ENCODE peak calls at places on chromosomes 12 and 14, in four cellular contexts. One of them, this sample, is unnamed.
A peak's percentile ranks its signal among the peaks of the same experiment; 100 is the strongest.

GRCh38 chr14:58978336-58978735 is 210.1 kb upstream of the DAAM1 start:
- DNase-seq in GM12878: no peak
- DNase-seq in HepG2: no peak
- DNase-seq in H1: no peak
- DNase-seq in this sample: no peak

GRCh38 chr12:88729196-88729595 is 148.9 kb upstream of the KITLG start:
- DNase-seq in GM12878: no peak
- DNase-seq in HepG2: no peak
- DNase-seq in H1: no peak
- DNase-seq in this sample: no peak

GRCh38 chr12:5076761-5077160 is 33.1 kb downstream of the KCNA5 start:
- DNase-seq in GM12878: no peak
- DNase-seq in HepG2: no peak
- DNase-seq in H1: no peak
- DNase-seq in this sample: no peak

GRCh38 chr12:116558280-116559079 is 701 bp upstream of the MAP1LC3B2 start:
- DNase-seq in GM12878: no peak
- DNase-seq in HepG2: no peak
- DNase-seq in H1: no peak
- DNase-seq in this sample: no peak

GRCh38 chr14:54566152-54566409 is 847 bp upstream of the SAMD4A start:
- DNase-seq in GM12878: no peak
- DNase-seq in HepG2: no peak
- DNase-seq in H1: no peak
- DNase-seq in this sample: no peak

GRCh38 chr14:34837801-34838322 is 37.3 kb downstream of the BAZ1A start:
- DNase-seq in GM12878: no peak
- DNase-seq in HepG2: peak; percentile 99
- DNase-seq in H1: no peak
- DNase-seq in this sample: no peak

GRCh38 chr14:94129758-94130414 is 482 bp upstream of the IFI27L2 start:
- DNase-seq in GM12878: no peak
- DNase-seq in HepG2: no peak
- DNase-seq in H1: no peak
- DNase-seq in this sample: no peak

GRCh38 chr12:20798561-20798960 is 11.9 kb upstream of the SLCO1B3 start:
- DNase-seq in GM12878: no peak
- DNase-seq in HepG2: peak; percentile 46
- DNase-seq in H1: no peak
- DNase-seq in this sample: no peak

GRCh38 chr12:122851820-122852219 is 16.6 kb downstream of the HIP1R start:
- DNase-seq in GM12878: no peak
- DNase-seq in HepG2: no peak
- DNase-seq in H1: no peak
- DNase-seq in this sample: no peak

GRCh38 chr14:61648377-61648776 is 46.9 kb upstream of the HIF1A start:
- DNase-seq in GM12878: no peak
- DNase-seq in HepG2: no peak
- DNase-seq in H1: no peak
- DNase-seq in this sample: no peak

GRCh38 chr14:52369305-52369781 is 55.2 kb downstream of the PTGER2 start:
- DNase-seq in GM12878: no peak
- DNase-seq in HepG2: no peak
- DNase-seq in H1: no peak
- DNase-seq in this sample: no peak

GRCh38 chr12:442235-442884 is 17.4 kb upstream of the B4GALNT3 start:
- DNase-seq in GM12878: no peak
- DNase-seq in HepG2: peak; percentile 36
- DNase-seq in H1: no peak
- DNase-seq in this sample: peak; percentile 69

DNA sequence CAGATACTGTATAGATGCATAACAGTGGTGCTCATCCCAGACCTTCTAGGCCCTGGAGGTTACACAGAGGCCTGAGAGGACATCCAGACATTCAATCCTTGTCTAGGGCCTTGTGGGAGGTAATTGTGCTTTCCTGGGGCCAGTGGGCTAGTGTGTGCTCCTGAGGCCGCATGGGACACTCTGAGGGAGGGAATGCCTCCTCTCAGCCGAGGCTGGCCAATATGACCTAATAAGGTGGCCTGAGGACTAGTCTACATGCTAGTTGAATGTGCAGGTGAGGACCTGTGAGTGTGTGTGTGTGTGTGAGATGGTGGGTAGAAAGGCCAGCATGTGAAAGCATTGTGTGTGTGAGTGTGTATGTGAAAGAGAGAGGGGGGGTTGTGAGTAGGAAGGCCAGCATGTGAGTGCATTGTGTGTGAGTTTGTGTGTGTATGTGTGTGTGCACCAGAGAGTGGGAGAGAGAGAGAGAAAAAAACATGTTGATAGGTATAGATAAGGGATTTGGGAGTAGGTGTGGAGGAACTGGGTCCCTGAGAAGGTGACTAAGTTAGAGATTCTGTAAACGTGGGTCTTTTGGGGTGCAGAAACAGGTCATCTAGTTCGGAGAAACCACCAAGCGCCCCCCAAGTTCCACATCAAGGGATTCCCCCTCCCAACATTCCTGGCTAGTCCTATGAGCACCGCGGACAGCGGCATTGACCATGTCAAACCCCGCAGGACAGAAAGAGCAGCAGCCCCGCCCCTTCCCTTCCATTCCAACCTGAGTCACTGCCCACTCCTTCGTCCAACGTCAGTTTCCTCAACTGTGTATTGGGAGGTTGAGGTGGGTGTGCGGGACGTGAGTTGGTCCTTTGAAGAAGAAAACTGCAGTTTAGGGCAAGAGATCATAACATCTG is 9.7 kb upstream of the KRT81 start:
- DNase-seq in GM12878: no peak
- DNase-seq in HepG2: no peak
- DNase-seq in H1: no peak
- DNase-seq in this sample: peak; percentile 52
- TF ChIP-seq USF2 in GM12878: no peak
- TF ChIP-seq USF2 in HepG2: no peak
- TF ChIP-seq USF2 in H1: no peak
- TF ChIP-seq USF2 in this sample: no peak

DNA sequence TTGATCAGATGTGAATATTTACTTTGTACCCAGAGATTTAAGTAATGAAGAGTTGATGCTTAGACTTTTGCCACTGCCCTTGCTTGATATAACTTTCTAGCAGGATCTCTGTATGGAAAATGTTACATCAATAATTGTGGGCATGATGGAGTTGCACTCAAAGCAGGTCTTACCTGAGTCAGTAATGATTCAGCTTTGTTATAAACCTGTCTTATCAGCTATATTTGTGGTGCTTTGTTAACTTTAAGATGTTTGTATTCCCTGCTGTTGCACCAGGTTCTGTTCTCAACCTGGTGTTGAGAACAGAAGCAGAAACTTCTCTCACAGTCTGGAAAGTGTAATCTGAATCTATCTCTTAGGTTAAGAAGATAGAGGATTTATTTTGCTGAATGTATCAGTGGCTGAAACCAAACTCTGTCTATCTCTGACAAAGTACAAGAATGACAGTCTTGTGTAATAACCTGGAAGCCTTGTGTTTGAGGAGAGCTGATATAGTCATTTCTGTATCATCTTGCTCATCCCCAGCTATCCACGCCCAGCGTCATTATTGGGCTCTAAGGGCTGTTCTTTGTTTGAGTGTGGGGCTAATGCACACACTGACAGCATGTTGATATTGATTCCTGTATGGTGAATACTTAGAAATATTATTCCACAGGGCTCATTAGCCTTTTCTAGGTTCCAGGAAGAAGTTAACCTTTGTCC is 3.5 kb downstream of the AKAP6 start:
- DNase-seq in GM12878: no peak
- DNase-seq in HepG2: no peak
- DNase-seq in H1: no peak
- DNase-seq in this sample: no peak
- TF ChIP-seq ATF2 in GM12878: no peak
- TF ChIP-seq ATF2 in HepG2: no peak
- TF ChIP-seq ATF2 in H1: no peak
- TF ChIP-seq ATF2 in this sample: no peak

GRCh38 chr14:68312300-68312699 is 480.6 kb downstream of the ZFP36L1 start:
- DNase-seq in GM12878: no peak
- DNase-seq in HepG2: no peak
- DNase-seq in H1: no peak
- DNase-seq in this sample: no peak
- TF ChIP-seq USF2 in GM12878: no peak
- TF ChIP-seq USF2 in HepG2: no peak
- TF ChIP-seq USF2 in H1: no peak
- TF ChIP-seq USF2 in this sample: no peak

GRCh38 chr12:58346032-58346632 is 404.8 kb downstream of the ATP23 start:
- DNase-seq in GM12878: no peak
- DNase-seq in HepG2: peak; percentile 4
- DNase-seq in H1: no peak
- DNase-seq in this sample: no peak
- TF ChIP-seq ATF2 in GM12878: no peak
- TF ChIP-seq ATF2 in HepG2: no peak
- TF ChIP-seq ATF2 in H1: no peak
- TF ChIP-seq ATF2 in this sample: no peak

GRCh38 chr12:47207005-47207717 is 127.4 kb upstream of the AMIGO2 start:
- DNase-seq in GM12878: peak; percentile 66
- DNase-seq in HepG2: no peak
- DNase-seq in H1: no peak
- DNase-seq in this sample: no peak
- TF ChIP-seq USF2 in GM12878: peak; percentile 60
- TF ChIP-seq USF2 in HepG2: no peak
- TF ChIP-seq USF2 in H1: no peak
- TF ChIP-seq USF2 in this sample: no peak

GRCh38 chr14:75258803-75259509 is 19.7 kb upstream of the FOS start:
- DNase-seq in GM12878: peak; percentile 96
- DNase-seq in HepG2: peak; percentile 96
- DNase-seq in H1: peak; percentile 98
- DNase-seq in this sample: peak; percentile 100

GRCh38 chr14:75259510-75259855 is 19.1 kb upstream of the FOS start:
- DNase-seq in GM12878: no peak
- DNase-seq in HepG2: no peak
- DNase-seq in H1: no peak
- DNase-seq in this sample: no peak

GRCh38 chr14:75254901-75255300 is 23.7 kb upstream of the FOS start:
- DNase-seq in GM12878: no peak
- DNase-seq in HepG2: no peak
- DNase-seq in H1: no peak
- DNase-seq in this sample: no peak

GRCh38 chr14:75258079-75258802 is 20.4 kb upstream of the FOS start:
- DNase-seq in GM12878: no peak
- DNase-seq in HepG2: no peak
- DNase-seq in H1: no peak
- DNase-seq in this sample: no peak

GRCh38 chr14:75257241-75257640 is 21.4 kb upstream of the FOS start:
- DNase-seq in GM12878: no peak
- DNase-seq in HepG2: no peak
- DNase-seq in H1: no peak
- DNase-seq in this sample: no peak
- TF ChIP-seq ATF2 in GM12878: no peak
- TF ChIP-seq ATF2 in HepG2: no peak
- TF ChIP-seq ATF2 in H1: no peak
- TF ChIP-seq ATF2 in this sample: no peak

DNA sequence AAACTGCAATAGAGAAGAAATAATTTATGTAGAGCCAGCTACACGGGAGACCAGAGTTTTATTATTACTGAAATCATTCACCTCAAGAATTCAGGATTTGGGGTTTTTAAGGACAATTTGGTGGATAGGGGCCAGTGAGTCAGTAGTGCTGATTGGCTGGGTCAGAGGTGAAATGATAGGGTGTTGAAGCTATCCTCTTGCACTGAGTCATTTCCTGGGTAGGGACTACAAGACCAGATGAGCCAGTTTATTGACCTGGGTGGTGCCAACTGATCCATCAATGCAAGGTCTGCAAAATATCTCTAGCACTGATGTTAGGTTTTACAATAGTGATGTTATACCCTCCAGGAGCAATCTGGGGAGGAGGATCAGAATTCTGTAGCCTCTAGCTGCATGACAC is 486.3 kb downstream of the LRIG3 start:
- DNase-seq in GM12878: no peak
- DNase-seq in HepG2: no peak
- DNase-seq in H1: no peak
- DNase-seq in this sample: no peak
- TF ChIP-seq USF2 in GM12878: no peak
- TF ChIP-seq USF2 in HepG2: no peak
- TF ChIP-seq USF2 in H1: no peak
- TF ChIP-seq USF2 in this sample: no peak

GRCh38 chr14:32507029-32507984 is 178.2 kb downstream of the AKAP6 start:
- DNase-seq in GM12878: no peak
- DNase-seq in HepG2: no peak
- DNase-seq in H1: no peak
- DNase-seq in this sample: no peak
- TF ChIP-seq ATF2 in GM12878: no peak
- TF ChIP-seq ATF2 in HepG2: no peak
- TF ChIP-seq ATF2 in H1: no peak
- TF ChIP-seq ATF2 in this sample: no peak

This sample was measured in WTC11.